ENCODE peak calls at places on chromosomes 13 and 19, in six cellular contexts. One of them, this sample, is unnamed.

GRCh38 chr13:79992111-79992510 is 348.8 kb downstream of the SPRY2 start:
- DNase-seq in GM12878: no peak
- DNase-seq in HepG2: no peak
- DNase-seq in HCT116: no peak
- DNase-seq in K562: no peak
- DNase-seq in H1: no peak
- DNase-seq in this sample: no peak

GRCh38 chr13:55999709-56000108 is 1141.0 kb upstream of the PRR20A start:
- DNase-seq in K562: no peak
- DNase-seq in HCT116: no peak
- DNase-seq in GM12878: no peak
- DNase-seq in HepG2: no peak
- DNase-seq in H1: no peak
- DNase-seq in this sample: no peak

GRCh38 chr19:40413291-40413994 is at the start of gene PRX:
- DNase-seq in H1: no peak
- DNase-seq in HepG2: no peak
- DNase-seq in GM12878: no peak
- DNase-seq in K562: peak; percentile 55
- DNase-seq in HCT116: no peak
- DNase-seq in this sample: no peak

GRCh38 chr19:39402417-39403297 is 4.0 kb upstream of the ZFP36 start:
- DNase-seq in H1: no peak
- DNase-seq in HCT116: peak; percentile 64
- DNase-seq in HepG2: no peak
- DNase-seq in K562: peak; percentile 82
- DNase-seq in GM12878: peak; percentile 78
- DNase-seq in this sample: no peak

GRCh38 chr13:81760316-81760715 is 1419.4 kb upstream of the SPRY2 start:
- DNase-seq in K562: no peak
- DNase-seq in HCT116: no peak
- DNase-seq in GM12878: no peak
- DNase-seq in HepG2: no peak
- DNase-seq in H1: no peak
- DNase-seq in this sample: no peak

GRCh38 chr13:44243198-44243852 is 130.3 kb upstream of the SERP2 start:
- DNase-seq in K562: peak; percentile 75
- DNase-seq in GM12878: no peak
- DNase-seq in HepG2: peak; percentile 54
- DNase-seq in H1: peak; percentile 60
- DNase-seq in HCT116: peak; percentile 92
- DNase-seq in this sample: peak; percentile 49

GRCh38 chr19:1221141-1221903 is 15.7 kb downstream of the STK11 start:
- DNase-seq in HCT116: no peak
- DNase-seq in K562: no peak
- DNase-seq in GM12878: no peak
- DNase-seq in H1: no peak
- DNase-seq in HepG2: peak; percentile 38
- DNase-seq in this sample: no peak

GRCh38 chr19:15249912-15250634 is 17.8 kb upstream of the EPHX3 start:
- DNase-seq in K562: no peak
- DNase-seq in GM12878: no peak
- DNase-seq in HCT116: no peak
- DNase-seq in H1: no peak
- DNase-seq in HepG2: no peak
- DNase-seq in this sample: no peak

GRCh38 chr19:8324186-8325050 is 3.1 kb downstream of the RPS28 start:
- DNase-seq in GM12878: no peak
- DNase-seq in H1: no peak
- DNase-seq in HCT116: no peak
- DNase-seq in HepG2: no peak
- DNase-seq in K562: peak; percentile 21
- DNase-seq in this sample: no peak

GRCh38 chr19:33234736-33235135 is 9.1 kb upstream of the SLC7A10 start:
- DNase-seq in GM12878: no peak
- DNase-seq in HepG2: no peak
- DNase-seq in K562: no peak
- DNase-seq in H1: no peak
- DNase-seq in HCT116: no peak
- DNase-seq in this sample: no peak
- TF ChIP-seq ZNF274 in GM12878: no peak
- TF ChIP-seq ZNF274 in HepG2: no peak
- TF ChIP-seq ZNF274 in K562: no peak
- TF ChIP-seq ZNF274 in H1: no peak
- TF ChIP-seq ZNF274 in HCT116: no peak
- TF ChIP-seq ZNF274 in this sample: no peak

GRCh38 chr13:85528578-85529215 is 270.5 kb downstream of the SLITRK6 start:
- DNase-seq in HCT116: no peak
- DNase-seq in K562: no peak
- DNase-seq in HepG2: no peak
- DNase-seq in H1: no peak
- DNase-seq in GM12878: no peak
- DNase-seq in this sample: no peak
- H3K9ac ChIP-seq in HCT116: no peak overlapping the region
- H3K9ac ChIP-seq in K562: no peak overlapping the region
- H3K9ac ChIP-seq in HepG2: no peak overlapping the region
- H3K9ac ChIP-seq in H1: no peak overlapping the region
- H3K9ac ChIP-seq in GM12878: no peak overlapping the region
- H3K9ac ChIP-seq in this sample: no peak overlapping the region

GRCh38 chr13:24503376-24503690 is 9.2 kb downstream of the PARP4 start:
- DNase-seq in HCT116: no peak
- DNase-seq in K562: peak; percentile 6
- DNase-seq in HepG2: no peak
- DNase-seq in GM12878: no peak
- DNase-seq in H1: no peak
- DNase-seq in this sample: no peak

GRCh38 chr13:24505256-24505655 is 7.3 kb downstream of the PARP4 start:
- DNase-seq in GM12878: no peak
- DNase-seq in H1: no peak
- DNase-seq in HepG2: no peak
- DNase-seq in HCT116: no peak
- DNase-seq in K562: peak; percentile 35
- DNase-seq in this sample: no peak

GRCh38 chr13:24500977-24501376 is 11.6 kb downstream of the PARP4 start:
- DNase-seq in HepG2: no peak
- DNase-seq in GM12878: no peak
- DNase-seq in H1: no peak
- DNase-seq in K562: no peak
- DNase-seq in HCT116: no peak
- DNase-seq in this sample: no peak

GRCh38 chr13:24505756-24506155 is 6.8 kb downstream of the PARP4 start:
- DNase-seq in GM12878: no peak
- DNase-seq in K562: no peak
- DNase-seq in HCT116: no peak
- DNase-seq in HepG2: no peak
- DNase-seq in H1: no peak
- DNase-seq in this sample: no peak

DNA sequence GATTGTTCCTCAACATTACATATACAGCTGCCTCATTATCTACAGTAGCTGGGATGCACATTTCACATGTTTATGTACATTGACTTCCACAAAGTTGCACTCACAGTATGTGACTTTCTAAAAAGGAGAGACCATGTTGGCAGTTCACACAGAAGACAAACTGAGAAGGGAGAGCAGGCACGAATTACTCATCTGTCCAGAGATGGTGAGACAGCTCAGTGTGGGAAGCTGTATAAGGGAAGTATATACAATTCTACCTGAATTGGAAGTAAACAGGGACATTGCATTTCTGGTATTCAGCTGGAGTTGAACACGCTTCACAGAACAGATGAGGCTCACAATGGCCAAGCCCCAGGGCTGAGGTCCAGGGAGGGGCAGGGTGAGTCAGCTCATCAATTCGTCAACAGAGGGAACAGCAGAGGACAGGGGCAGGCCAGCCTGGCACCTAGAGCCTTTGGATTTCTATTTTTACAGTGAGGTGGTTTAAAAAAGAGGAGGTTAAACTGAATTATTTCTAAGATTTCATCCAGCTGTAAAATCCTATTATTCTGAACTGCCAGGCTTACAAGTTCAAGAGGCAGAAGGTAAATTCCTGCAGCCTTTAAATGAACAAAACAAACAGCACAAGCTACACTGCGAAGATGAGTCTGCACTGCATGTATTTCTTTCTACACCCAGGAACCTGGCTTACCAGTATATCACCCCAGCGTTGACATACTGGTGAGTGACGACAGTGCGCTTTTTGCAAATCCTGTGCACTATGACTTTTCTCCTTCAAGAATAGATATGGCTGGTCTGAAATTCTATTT is 9.8 kb downstream of the PARP4 start:
- DNase-seq in HCT116: peak; percentile 29
- DNase-seq in H1: no peak
- DNase-seq in HepG2: peak; percentile 48
- DNase-seq in GM12878: no peak
- DNase-seq in K562: peak; percentile 24
- DNase-seq in this sample: no peak
- TF ChIP-seq ZNF274 in HCT116: no peak
- TF ChIP-seq ZNF274 in H1: no peak
- TF ChIP-seq ZNF274 in HepG2: no peak
- TF ChIP-seq ZNF274 in GM12878: no peak
- TF ChIP-seq ZNF274 in K562: no peak
- TF ChIP-seq ZNF274 in this sample: no peak

GRCh38 chr13:32676242-32676641 is 90.0 kb downstream of the PDS5B start:
- DNase-seq in HCT116: no peak
- DNase-seq in HepG2: no peak
- DNase-seq in K562: no peak
- DNase-seq in H1: no peak
- DNase-seq in GM12878: no peak
- DNase-seq in this sample: no peak
- H3K9ac ChIP-seq in HCT116: no peak overlapping the region
- H3K9ac ChIP-seq in HepG2: no peak overlapping the region
- H3K9ac ChIP-seq in K562: no peak overlapping the region
- H3K9ac ChIP-seq in H1: no peak overlapping the region
- H3K9ac ChIP-seq in GM12878: no peak overlapping the region
- H3K9ac ChIP-seq in this sample: no peak overlapping the region

GRCh38 chr19:44807162-44807561 is 1.7 kb upstream of the BCAM start:
- DNase-seq in K562: no peak
- DNase-seq in H1: no peak
- DNase-seq in HepG2: peak; percentile 90
- DNase-seq in GM12878: no peak
- DNase-seq in HCT116: no peak
- DNase-seq in this sample: no peak
- TF ChIP-seq ZNF274 in K562: no peak
- TF ChIP-seq ZNF274 in H1: no peak
- TF ChIP-seq ZNF274 in HepG2: no peak
- TF ChIP-seq ZNF274 in GM12878: no peak
- TF ChIP-seq ZNF274 in HCT116: no peak
- TF ChIP-seq ZNF274 in this sample: no peak

This sample was measured in NT2/D1.